ENCODE peak calls at places on chromosomes 11 and 22, in five cellular contexts. One of them, this sample, is unnamed.

GRCh38 chr22:18119409-18120110 is 9.0 kb downstream of the TUBA8 start:
- DNase-seq in stomach: peak
- DNase-seq in lung: no peak
- DNase-seq in foreskin fibroblast: no peak
- DNase-seq in A549: no peak
- DNase-seq in this sample: no peak

GRCh38 chr11:47523491-47524199 is 29.3 kb downstream of the CELF1 start:
- DNase-seq in stomach: no peak
- DNase-seq in lung: no peak
- DNase-seq in foreskin fibroblast: peak
- DNase-seq in A549: peak
- DNase-seq in this sample: no peak

GRCh38 chr22:39090426-39091064 is 6.5 kb upstream of the APOBEC3H start:
- DNase-seq in stomach: peak
- DNase-seq in lung: no peak
- DNase-seq in foreskin fibroblast: no peak
- DNase-seq in A549: no peak
- DNase-seq in this sample: no peak

GRCh38 chr22:47059701-47060161 is 297.3 kb downstream of the TBC1D22A start:
- DNase-seq in stomach: no peak
- DNase-seq in lung: no peak
- DNase-seq in foreskin fibroblast: no peak
- DNase-seq in A549: no peak
- DNase-seq in this sample: no peak

GRCh38 chr22:29539105-29539504 is 14.5 kb downstream of the THOC5 start:
- DNase-seq in stomach: no peak
- DNase-seq in lung: no peak
- DNase-seq in foreskin fibroblast: no peak
- DNase-seq in A549: no peak
- DNase-seq in this sample: no peak

GRCh38 chr11:126149759-126150236 is 61.7 kb downstream of the RPUSD4 start:
- DNase-seq in stomach: no peak
- DNase-seq in lung: no peak
- DNase-seq in foreskin fibroblast: no peak
- DNase-seq in A549: no peak
- DNase-seq in this sample: no peak

GRCh38 chr22:31019276-31019930 is 50.3 kb downstream of the TUG1 start:
- DNase-seq in stomach: no peak
- DNase-seq in lung: no peak
- DNase-seq in foreskin fibroblast: no peak
- DNase-seq in A549: no peak
- DNase-seq in this sample: no peak

GRCh38 chr11:67010296-67010905 is 12.5 kb upstream of the SYT12 start:
- DNase-seq in stomach: no peak
- DNase-seq in lung: no peak
- DNase-seq in foreskin fibroblast: no peak
- DNase-seq in A549: no peak
- DNase-seq in this sample: no peak

DNA sequence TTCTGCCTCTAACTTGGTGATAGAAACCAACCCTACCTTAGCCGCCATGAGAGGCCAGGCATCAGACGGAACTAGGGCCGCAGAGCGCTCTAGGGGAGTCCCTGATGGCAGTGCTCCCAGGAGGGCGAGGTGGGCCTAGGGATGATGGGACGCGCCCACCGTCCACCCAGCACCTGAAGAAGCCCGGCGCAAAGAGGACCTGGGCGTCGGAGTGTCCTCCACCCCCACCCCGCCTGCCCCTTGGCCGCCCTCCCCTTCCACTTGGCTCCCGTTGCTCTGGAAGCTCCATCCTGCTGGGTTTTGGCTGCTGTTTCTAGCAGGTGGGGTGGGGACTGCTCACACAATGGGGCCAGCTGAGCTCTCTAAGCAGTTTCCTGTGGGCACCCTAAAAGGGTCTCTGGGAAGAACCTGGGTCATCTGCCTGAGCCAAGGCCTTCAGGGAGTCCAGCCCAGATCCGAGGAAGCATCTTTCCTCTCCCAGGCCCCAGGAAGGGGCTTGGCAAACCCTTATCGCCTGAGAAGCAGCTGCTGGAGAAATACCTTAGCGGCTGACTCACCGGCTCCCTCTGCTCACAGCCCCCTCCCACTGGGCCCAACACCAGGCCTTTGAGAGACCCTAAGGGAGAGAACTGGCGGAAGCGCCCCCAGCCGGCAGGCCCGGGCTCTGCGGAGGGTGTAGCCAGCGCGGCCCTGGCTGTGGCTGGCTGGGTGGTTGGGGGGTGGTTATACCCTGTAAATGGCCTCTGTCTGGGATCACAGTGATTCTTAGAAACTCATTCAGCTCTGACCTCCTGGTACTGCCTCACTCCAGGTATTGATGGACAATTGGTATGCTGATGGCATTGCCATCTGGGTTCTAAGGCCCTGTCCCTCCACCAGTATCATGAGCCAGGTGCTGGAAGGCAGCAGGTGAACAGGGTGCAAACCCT is 19.3 kb downstream of the CREB3L1 start:
- DNase-seq in stomach: no peak
- DNase-seq in lung: no peak
- DNase-seq in foreskin fibroblast: peak
- DNase-seq in A549: no peak
- DNase-seq in this sample: no peak
- TF ChIP-seq CTCF in stomach: peak
- TF ChIP-seq CTCF in lung: no peak
- TF ChIP-seq CTCF in foreskin fibroblast: peak
- TF ChIP-seq CTCF in A549: no peak
- TF ChIP-seq CTCF in this sample: peak

DNA sequence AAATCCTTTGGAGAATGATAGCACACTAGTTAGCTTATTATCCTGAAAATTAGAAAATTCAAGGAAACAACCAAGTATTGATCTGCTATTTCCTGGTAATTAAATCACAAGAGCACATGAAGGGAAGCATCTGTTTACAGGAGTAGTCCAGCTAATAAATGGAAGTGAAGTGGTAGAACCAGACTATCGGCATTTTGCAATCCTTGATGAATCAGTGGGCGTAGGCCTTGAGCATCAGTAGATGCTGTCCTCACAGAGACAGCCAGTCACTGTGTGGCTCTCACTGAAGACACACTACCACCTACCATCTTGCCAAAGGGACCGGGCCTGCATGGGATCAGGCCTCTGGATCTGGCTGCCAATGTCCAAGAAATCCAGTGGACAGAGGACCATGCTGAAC is 69.8 kb downstream of the FBLN1 start:
- DNase-seq in stomach: no peak
- DNase-seq in lung: no peak
- DNase-seq in foreskin fibroblast: peak
- DNase-seq in A549: no peak
- DNase-seq in this sample: no peak
- TF ChIP-seq CTCF in stomach: no peak
- TF ChIP-seq CTCF in lung: no peak
- TF ChIP-seq CTCF in foreskin fibroblast: no peak
- TF ChIP-seq CTCF in A549: no peak
- TF ChIP-seq CTCF in this sample: no peak

DNA sequence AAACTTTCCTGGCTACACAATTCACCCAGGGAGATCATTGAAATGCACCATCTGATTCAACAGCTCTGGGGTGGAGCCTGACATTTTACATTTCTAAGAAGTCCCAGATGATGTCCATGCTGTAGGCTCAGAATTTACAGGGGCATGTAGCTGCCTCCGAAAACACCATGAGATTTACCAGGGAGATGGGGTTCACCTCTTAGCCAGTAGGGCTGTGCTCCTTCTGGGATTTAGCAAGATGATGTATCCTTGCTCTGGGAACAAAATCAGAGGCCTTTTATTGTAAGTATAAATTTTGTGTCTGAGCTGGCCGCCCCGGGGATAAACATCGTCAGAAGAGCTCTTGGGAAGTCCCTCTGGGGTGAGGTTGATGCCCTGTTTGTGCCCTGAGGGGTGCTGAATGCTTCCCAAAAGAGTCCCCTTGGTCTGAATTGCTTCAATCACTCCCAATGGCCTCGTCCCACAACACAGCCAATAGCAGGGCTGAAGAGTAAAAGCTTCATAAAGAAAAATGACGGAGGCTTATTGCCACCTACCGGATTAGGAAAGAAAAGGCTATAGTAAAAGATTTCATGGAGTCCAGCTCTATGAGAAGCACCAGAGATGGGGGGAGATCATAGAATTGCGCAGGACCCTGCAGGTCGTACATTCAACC is 33.4 kb upstream of the API5 start:
- DNase-seq in stomach: no peak
- DNase-seq in lung: no peak
- DNase-seq in foreskin fibroblast: no peak
- DNase-seq in A549: peak
- DNase-seq in this sample: peak
- TF ChIP-seq CTCF in stomach: no peak
- TF ChIP-seq CTCF in lung: no peak
- TF ChIP-seq CTCF in foreskin fibroblast: peak
- TF ChIP-seq CTCF in A549: peak
- TF ChIP-seq CTCF in this sample: peak

GRCh38 chr22:26127126-26127525 is 42.1 kb upstream of the SEZ6L start:
- DNase-seq in stomach: no peak
- DNase-seq in lung: no peak
- DNase-seq in foreskin fibroblast: no peak
- DNase-seq in A549: no peak
- DNase-seq in this sample: peak
- TF ChIP-seq CTCF in stomach: no peak
- TF ChIP-seq CTCF in lung: no peak
- TF ChIP-seq CTCF in foreskin fibroblast: no peak
- TF ChIP-seq CTCF in A549: no peak
- TF ChIP-seq CTCF in this sample: no peak

GRCh38 chr22:49553518-49554295 is 274.0 kb downstream of the BRD1 start:
- DNase-seq in stomach: no peak
- DNase-seq in lung: no peak
- DNase-seq in foreskin fibroblast: no peak
- DNase-seq in A549: no peak
- DNase-seq in this sample: no peak

GRCh38 chr22:49553076-49553475 is 274.6 kb downstream of the BRD1 start:
- DNase-seq in stomach: no peak
- DNase-seq in lung: no peak
- DNase-seq in foreskin fibroblast: no peak
- DNase-seq in A549: no peak
- DNase-seq in this sample: no peak

GRCh38 chr22:49554741-49555140 is 272.9 kb downstream of the BRD1 start:
- DNase-seq in stomach: no peak
- DNase-seq in lung: no peak
- DNase-seq in foreskin fibroblast: no peak
- DNase-seq in A549: no peak
- DNase-seq in this sample: no peak

GRCh38 chr22:49554296-49554625 is 273.4 kb downstream of the BRD1 start:
- DNase-seq in stomach: no peak
- DNase-seq in lung: no peak
- DNase-seq in foreskin fibroblast: no peak
- DNase-seq in A549: no peak
- DNase-seq in this sample: no peak

GRCh38 chr22:49555526-49555925 is 272.1 kb downstream of the BRD1 start:
- DNase-seq in stomach: no peak
- DNase-seq in lung: no peak
- DNase-seq in foreskin fibroblast: no peak
- DNase-seq in A549: no peak
- DNase-seq in this sample: no peak
- TF ChIP-seq CTCF in stomach: no peak
- TF ChIP-seq CTCF in lung: no peak
- TF ChIP-seq CTCF in foreskin fibroblast: no peak
- TF ChIP-seq CTCF in A549: no peak
- TF ChIP-seq CTCF in this sample: no peak

GRCh38 chr22:45413368-45414211 is at the start of the genes RIBC2 and SMC1B:
- DNase-seq in stomach: peak
- DNase-seq in lung: peak
- DNase-seq in foreskin fibroblast: peak
- DNase-seq in A549: peak
- DNase-seq in this sample: no peak
- TF ChIP-seq CTCF in stomach: no peak
- TF ChIP-seq CTCF in lung: no peak
- TF ChIP-seq CTCF in foreskin fibroblast: no peak
- TF ChIP-seq CTCF in A549: no peak
- TF ChIP-seq CTCF in this sample: no peak